ENCODE peak calls at places on chromosomes 12 and 14, in four cellular contexts. One of them, this sample, is unnamed.

GRCh38 chr12:22312336-22312735 is 22.2 kb downstream of the ST8SIA1 start:
- DNase-seq in psoas muscle: no peak
- DNase-seq in A549: peak
- DNase-seq in H9: no peak
- DNase-seq in this sample: no peak

GRCh38 chr14:92737206-92737605 is 11.2 kb downstream of the LGMN start:
- DNase-seq in psoas muscle: no peak
- DNase-seq in A549: no peak
- DNase-seq in H9: no peak
- DNase-seq in this sample: no peak

GRCh38 chr14:23028800-23029199 is 5.9 kb downstream of the PSMB5 start:
- DNase-seq in A549: no peak
- DNase-seq in H9: no peak
- DNase-seq in psoas muscle: no peak
- DNase-seq in this sample: no peak

GRCh38 chr14:95206534-95206933 is 49.2 kb upstream of the DICER1 start:
- DNase-seq in H9: no peak
- DNase-seq in A549: no peak
- DNase-seq in psoas muscle: no peak
- DNase-seq in this sample: no peak

GRCh38 chr12:32466986-32467711 is 67.8 kb downstream of the FGD4 start:
- DNase-seq in H9: no peak
- DNase-seq in A549: no peak
- DNase-seq in psoas muscle: no peak
- DNase-seq in this sample: no peak

GRCh38 chr14:94593749-94594431 is 12.7 kb downstream of the SERPINA5 start:
- DNase-seq in psoas muscle: no peak
- DNase-seq in A549: peak
- DNase-seq in H9: no peak
- DNase-seq in this sample: no peak

GRCh38 chr14:81268016-81268416 is 47.3 kb upstream of the GTF2A1 start:
- DNase-seq in psoas muscle: no peak
- DNase-seq in H9: no peak
- DNase-seq in A549: peak
- DNase-seq in this sample: no peak

GRCh38 chr14:103071544-103072251 is 12.3 kb upstream of the LBHD2 start:
- DNase-seq in H9: no peak
- DNase-seq in A549: peak
- DNase-seq in psoas muscle: no peak
- DNase-seq in this sample: no peak

GRCh38 chr12:122244565-122245371 is 18.9 kb upstream of the DIABLO start:
- DNase-seq in H9: no peak
- DNase-seq in A549: no peak
- DNase-seq in psoas muscle: no peak
- DNase-seq in this sample: no peak

GRCh38 chr14:101111620-101112290 is 208.2 kb upstream of the RTL1 start:
- DNase-seq in psoas muscle: peak
- DNase-seq in A549: no peak
- DNase-seq in H9: no peak
- DNase-seq in this sample: peak

GRCh38 chr14:73124180-73124894 is 12.0 kb upstream of the PSEN1 start:
- DNase-seq in H9: peak
- DNase-seq in A549: no peak
- DNase-seq in psoas muscle: no peak
- DNase-seq in this sample: no peak

GRCh38 chr12:71432936-71433335 is 6.7 kb upstream of the LGR5 start:
- DNase-seq in A549: no peak
- DNase-seq in H9: no peak
- DNase-seq in psoas muscle: no peak
- DNase-seq in this sample: no peak

GRCh38 chr14:67853748-67854147 is 34.2 kb downstream of the RAD51B start:
- DNase-seq in A549: no peak
- DNase-seq in H9: no peak
- DNase-seq in psoas muscle: no peak
- DNase-seq in this sample: no peak

GRCh38 chr12:91994208-91994797 is 151.3 kb downstream of the BTG1 start:
- DNase-seq in H9: no peak
- DNase-seq in A549: no peak
- DNase-seq in psoas muscle: no peak
- DNase-seq in this sample: no peak

GRCh38 chr12:107761502-107761904 is 566 bp upstream of the PRDM4 start:
- DNase-seq in A549: no peak
- DNase-seq in psoas muscle: no peak
- DNase-seq in H9: peak
- DNase-seq in this sample: no peak

GRCh38 chr12:25894759-25895158 is 63.7 kb upstream of the RASSF8 start:
- DNase-seq in H9: no peak
- DNase-seq in psoas muscle: no peak
- DNase-seq in A549: no peak
- DNase-seq in this sample: no peak

GRCh38 chr14:103367995-103368394 is 17.2 kb upstream of the MARK3 start:
- DNase-seq in psoas muscle: no peak
- DNase-seq in A549: no peak
- DNase-seq in H9: no peak
- DNase-seq in this sample: no peak

GRCh38 chr14:53929871-53930685 is 26.5 kb downstream of the BMP4 start:
- DNase-seq in A549: peak
- DNase-seq in psoas muscle: no peak
- DNase-seq in H9: peak
- DNase-seq in this sample: no peak

GRCh38 chr14:71119075-71119474 is 211.8 kb downstream of the PCNX1 start:
- DNase-seq in psoas muscle: no peak
- DNase-seq in A549: no peak
- DNase-seq in H9: no peak
- DNase-seq in this sample: no peak

GRCh38 chr14:105508069-105508468 is 17.0 kb downstream of the TEDC1 start:
- DNase-seq in A549: no peak
- DNase-seq in H9: no peak
- DNase-seq in psoas muscle: no peak
- DNase-seq in this sample: no peak

GRCh38 chr12:104182144-104182543 is 33.4 kb upstream of the TXNRD1 start:
- DNase-seq in psoas muscle: peak
- DNase-seq in H9: no peak
- DNase-seq in A549: peak
- DNase-seq in this sample: no peak

GRCh38 chr14:99729991-99730875 is 46.1 kb downstream of the CYP46A1 start:
- DNase-seq in H9: peak
- DNase-seq in A549: peak
- DNase-seq in psoas muscle: peak
- DNase-seq in this sample: peak

GRCh38 chr14:66315548-66315947 is 170.6 kb upstream of the CCDC196 start:
- DNase-seq in A549: no peak
- DNase-seq in psoas muscle: no peak
- DNase-seq in H9: peak
- DNase-seq in this sample: no peak

DNA sequence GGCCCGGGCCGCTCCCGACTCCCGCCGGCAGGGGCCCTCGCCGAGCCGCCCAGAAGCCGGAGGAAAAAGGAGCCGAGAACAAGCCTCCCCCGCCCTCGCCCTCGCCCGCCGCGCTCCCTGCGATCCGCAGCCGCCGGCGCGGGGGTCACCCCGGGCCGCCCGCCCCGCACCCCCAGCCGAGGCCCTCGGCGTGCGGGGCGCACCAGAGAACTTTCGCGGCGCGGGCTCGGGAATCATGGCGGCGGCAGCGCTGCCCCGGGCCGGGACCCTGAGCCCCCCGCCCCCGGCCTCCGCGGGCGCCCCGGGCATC is 519 bp downstream of the CDK2AP1 start:
- DNase-seq in A549: peak
- DNase-seq in H9: no peak
- DNase-seq in psoas muscle: peak
- DNase-seq in this sample: peak
- TF ChIP-seq CTCF in A549: peak
- TF ChIP-seq CTCF in H9: peak
- TF ChIP-seq CTCF in psoas muscle: peak
- TF ChIP-seq CTCF in this sample: peak

GRCh38 chr12:20044836-20045235 is 323.5 kb upstream of the PDE3A start:
- DNase-seq in H9: no peak
- DNase-seq in A549: peak
- DNase-seq in psoas muscle: no peak
- DNase-seq in this sample: no peak

GRCh38 chr12:20044304-20044703 is 324.0 kb upstream of the PDE3A start:
- DNase-seq in A549: no peak
- DNase-seq in H9: no peak
- DNase-seq in psoas muscle: no peak
- DNase-seq in this sample: no peak

GRCh38 chr12:20050166-20050565 is 318.2 kb upstream of the PDE3A start:
- DNase-seq in H9: no peak
- DNase-seq in psoas muscle: no peak
- DNase-seq in A549: no peak
- DNase-seq in this sample: no peak
- TF ChIP-seq CTCF in H9: no peak
- TF ChIP-seq CTCF in psoas muscle: no peak
- TF ChIP-seq CTCF in A549: no peak
- TF ChIP-seq CTCF in this sample: no peak

DNA sequence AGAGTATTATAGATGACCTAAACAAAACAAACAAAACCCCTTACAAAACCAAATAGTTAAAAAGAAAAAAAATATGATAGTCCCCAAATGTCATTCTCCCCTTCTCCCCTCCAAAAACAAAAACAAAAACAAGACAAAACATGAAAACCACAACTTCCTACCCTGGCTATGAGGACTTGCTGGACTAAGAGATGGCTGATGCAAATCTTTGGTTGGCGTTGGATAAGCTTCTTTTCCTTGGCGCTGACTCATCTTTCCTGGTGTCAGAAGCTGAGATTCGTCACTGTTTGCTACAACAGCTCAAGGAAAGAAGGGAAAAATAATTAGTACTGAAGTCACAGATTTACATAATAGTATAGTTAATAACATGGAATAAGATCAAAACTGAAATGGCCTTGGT is 102.5 kb upstream of the BBS10 start:
- DNase-seq in psoas muscle: no peak
- DNase-seq in H9: no peak
- DNase-seq in A549: peak
- DNase-seq in this sample: no peak
- TF ChIP-seq CTCF in psoas muscle: no peak
- TF ChIP-seq CTCF in H9: no peak
- TF ChIP-seq CTCF in A549: no peak
- TF ChIP-seq CTCF in this sample: no peak

GRCh38 chr12:85955127-85955526 is 81.0 kb downstream of the NTS start:
- DNase-seq in H9: no peak
- DNase-seq in A549: no peak
- DNase-seq in psoas muscle: no peak
- DNase-seq in this sample: no peak
- TF ChIP-seq CTCF in H9: peak
- TF ChIP-seq CTCF in A549: peak
- TF ChIP-seq CTCF in psoas muscle: no peak
- TF ChIP-seq CTCF in this sample: peak

GRCh38 chr14:34470319-34470718 is 8.3 kb upstream of the SPTSSA start:
- DNase-seq in A549: no peak
- DNase-seq in psoas muscle: no peak
- DNase-seq in H9: no peak
- DNase-seq in this sample: no peak

GRCh38 chr14:34463598-34463961 is 1.5 kb upstream of the SPTSSA start:
- DNase-seq in psoas muscle: no peak
- DNase-seq in H9: no peak
- DNase-seq in A549: no peak
- DNase-seq in this sample: no peak

GRCh38 chr14:34465069-34465859 is 3.2 kb upstream of the SPTSSA start:
- DNase-seq in psoas muscle: no peak
- DNase-seq in A549: peak
- DNase-seq in H9: no peak
- DNase-seq in this sample: no peak

GRCh38 chr14:34462132-34462893 is at the start of gene SPTSSA:
- DNase-seq in H9: peak
- DNase-seq in A549: peak
- DNase-seq in psoas muscle: peak
- DNase-seq in this sample: peak

GRCh38 chr14:34466691-34467090 is 4.7 kb upstream of the SPTSSA start:
- DNase-seq in A549: no peak
- DNase-seq in psoas muscle: no peak
- DNase-seq in H9: no peak
- DNase-seq in this sample: no peak
- TF ChIP-seq CTCF in A549: no peak
- TF ChIP-seq CTCF in psoas muscle: no peak
- TF ChIP-seq CTCF in H9: no peak
- TF ChIP-seq CTCF in this sample: no peak

GRCh38 chr14:75297417-75298040 is 18.9 kb downstream of the FOS start:
- DNase-seq in A549: no peak
- DNase-seq in H9: no peak
- DNase-seq in psoas muscle: no peak
- DNase-seq in this sample: no peak
- TF ChIP-seq CTCF in A549: no peak
- TF ChIP-seq CTCF in H9: no peak
- TF ChIP-seq CTCF in psoas muscle: no peak
- TF ChIP-seq CTCF in this sample: no peak

GRCh38 chr12:27730097-27730588 is 19.5 kb downstream of the MRPS35 start:
- DNase-seq in H9: no peak
- DNase-seq in A549: no peak
- DNase-seq in psoas muscle: no peak
- DNase-seq in this sample: no peak

GRCh38 chr12:27733791-27734190 is 23.2 kb downstream of the MRPS35 start:
- DNase-seq in A549: no peak
- DNase-seq in H9: no peak
- DNase-seq in psoas muscle: no peak
- DNase-seq in this sample: no peak

GRCh38 chr12:27733052-27733656 is 22.5 kb downstream of the MRPS35 start:
- DNase-seq in A549: peak
- DNase-seq in H9: no peak
- DNase-seq in psoas muscle: no peak
- DNase-seq in this sample: no peak

DNA sequence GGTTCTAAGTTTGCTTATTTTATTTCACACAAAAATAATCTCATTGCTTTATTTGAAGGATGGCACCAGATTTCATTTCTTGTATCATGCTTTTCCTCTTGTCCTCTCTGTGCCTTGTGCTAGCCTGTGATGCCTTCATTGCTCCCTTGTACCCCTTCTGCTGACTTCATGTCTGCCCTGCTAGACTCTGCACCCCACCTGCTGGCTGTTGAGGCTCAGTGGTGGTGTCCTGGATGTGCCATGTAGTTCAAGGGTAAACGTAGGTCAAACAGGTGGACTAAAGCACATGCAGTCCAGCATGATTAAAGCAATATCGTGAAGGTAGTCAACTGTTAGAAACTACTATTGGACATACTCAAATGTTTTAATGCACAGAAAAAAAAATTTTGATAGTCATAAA is 21.6 kb downstream of the MRPS35 start:
- DNase-seq in H9: peak
- DNase-seq in A549: peak
- DNase-seq in psoas muscle: no peak
- DNase-seq in this sample: no peak
- TF ChIP-seq CTCF in H9: peak
- TF ChIP-seq CTCF in A549: no peak
- TF ChIP-seq CTCF in psoas muscle: no peak
- TF ChIP-seq CTCF in this sample: peak